ENCODE peak calls at places on chromosome 16, in five cellular contexts. N is RWPE2, O is lower lobe of right lung, V is adrenal gland, I is tibial artery. L is an unnamed sample.

GRCh38 chr16:12318661-12319463 is 342.3 kb downstream of the SNX29 start:
- DNase-seq in V (no peak), N (no peak), I (no peak), O (no peak), L (no peak)

GRCh38 chr16:86798247-86799041 is 220.1 kb downstream of the FOXL1 start:
- DNase-seq in I (no peak), V (no peak), O (no peak), N (no peak), L (no peak)

GRCh38 chr16:84161011-84161410 is 15.9 kb downstream of the DNAAF1 start:
- DNase-seq in O (no peak), N (no peak), V (no peak), I (peak), L (no peak)

GRCh38 chr16:68778551-68779231 is 41.6 kb downstream of the CDH1 start:
- DNase-seq in I (no peak), V (no peak), N (no peak), O (no peak), L (no peak)

GRCh38 chr16:25817295-25817694 is 125.5 kb downstream of the HS3ST4 start:
- DNase-seq in I (no peak), V (no peak), O (no peak), N (no peak), L (no peak)

GRCh38 chr16:7992616-7993015 is 597.7 kb downstream of the TMEM114 start:
- DNase-seq in O (no peak), V (no peak), I (no peak), N (no peak), L (no peak)

GRCh38 chr16:66478733-66479511 is 51.8 kb downstream of the BEAN1 start:
- DNase-seq in V (peak), I (peak), N (peak), O (peak), L (peak)

GRCh38 chr16:48215738-48216137 is 28.4 kb upstream of the LONP2 start:
- DNase-seq in N (no peak), O (no peak), I (no peak), V (no peak), L (no peak)

GRCh38 chr16:24246911-24247607 is 9.1 kb upstream of the CACNG3 start:
- DNase-seq in O (no peak), V (no peak), I (no peak), N (no peak), L (no peak)

GRCh38 chr16:3787924-3788661 is 70.8 kb upstream of the TRAP1 start:
- DNase-seq in V (no peak), N (no peak), I (no peak), O (no peak), L (no peak)

GRCh38 chr16:85366031-85366763 is 246.9 kb upstream of the GSE1 start:
- DNase-seq in V (no peak), N (no peak), I (no peak), O (no peak), L (no peak)

GRCh38 chr16:27677300-27677699 is 127.4 kb downstream of the KATNIP start:
- DNase-seq in O (no peak), N (no peak), V (no peak), I (no peak), L (no peak)

GRCh38 chr16:17277981-17278381 is 192.8 kb downstream of the XYLT1 start:
- DNase-seq in I (no peak), N (no peak), O (no peak), V (peak), L (no peak)

GRCh38 chr16:65075877-65076276 is 46.0 kb downstream of the CDH11 start:
- DNase-seq in I (no peak), V (no peak), O (no peak), N (no peak), L (no peak)

GRCh38 chr16:54286067-54286329 is 589 bp downstream of the IRX3 start:
- DNase-seq in O (no peak), N (no peak), V (no peak), I (no peak), L (no peak)

GRCh38 chr16:84120023-84120422 is 3.3 kb upstream of the MBTPS1 start:
- DNase-seq in O (no peak), N (no peak), V (no peak), I (no peak), L (no peak)

GRCh38 chr16:86018487-86018886 is 119.5 kb downstream of the IRF8 start:
- DNase-seq in N (peak), I (peak), V (peak), O (peak), L (no peak)

GRCh38 chr16:19980866-19981265 is 92.8 kb downstream of the GPR139 start:
- DNase-seq in N (no peak), V (no peak), I (no peak), O (no peak), L (no peak)

GRCh38 chr16:70460737-70461261 is 6.4 kb downstream of the FCSK start:
- DNase-seq in O (no peak), N (no peak), V (no peak), I (no peak), L (peak)

GRCh38 chr16:86044241-86044671 is 145.3 kb downstream of the IRF8 start:
- DNase-seq in O (no peak), N (peak), I (no peak), V (peak), L (no peak)

GRCh38 chr16:49596119-49596518 is 222.5 kb downstream of the C16orf78 start:
- DNase-seq in O (no peak), I (peak), N (no peak), V (no peak), L (no peak)

GRCh38 chr16:53911506-53911905 is 207.6 kb downstream of the FTO start:
- DNase-seq in I (no peak), N (no peak), V (no peak), O (no peak), L (no peak)

GRCh38 chr16:1749152-1750117 is 21.9 kb downstream of the NME3 start:
- DNase-seq in V (no peak), N (no peak), O (no peak), I (no peak), L (no peak)

GRCh38 chr16:66701061-66701460 is 4.5 kb upstream of the CMTM4 start:
- DNase-seq in O (no peak), V (no peak), I (no peak), N (no peak), L (no peak)

GRCh38 chr16:80027007-80027965 is 426.7 kb upstream of the MAF start:
- DNase-seq in N (peak), O (peak), V (peak), I (peak), L (peak)

GRCh38 chr16:70705056-70705455 is 19.2 kb upstream of the MTSS2 start:
- DNase-seq in O (no peak), V (no peak), I (peak), N (no peak), L (no peak)

GRCh38 chr16:85274924-85275323 is 162.7 kb upstream of the CIBAR2 start:
- DNase-seq in O (no peak), I (no peak), V (no peak), N (no peak), L (no peak)

GRCh38 chr16:50887500-50887899 is 145.6 kb downstream of the CYLD start:
- DNase-seq in N (no peak), I (no peak), V (no peak), O (no peak), L (no peak)

DNA sequence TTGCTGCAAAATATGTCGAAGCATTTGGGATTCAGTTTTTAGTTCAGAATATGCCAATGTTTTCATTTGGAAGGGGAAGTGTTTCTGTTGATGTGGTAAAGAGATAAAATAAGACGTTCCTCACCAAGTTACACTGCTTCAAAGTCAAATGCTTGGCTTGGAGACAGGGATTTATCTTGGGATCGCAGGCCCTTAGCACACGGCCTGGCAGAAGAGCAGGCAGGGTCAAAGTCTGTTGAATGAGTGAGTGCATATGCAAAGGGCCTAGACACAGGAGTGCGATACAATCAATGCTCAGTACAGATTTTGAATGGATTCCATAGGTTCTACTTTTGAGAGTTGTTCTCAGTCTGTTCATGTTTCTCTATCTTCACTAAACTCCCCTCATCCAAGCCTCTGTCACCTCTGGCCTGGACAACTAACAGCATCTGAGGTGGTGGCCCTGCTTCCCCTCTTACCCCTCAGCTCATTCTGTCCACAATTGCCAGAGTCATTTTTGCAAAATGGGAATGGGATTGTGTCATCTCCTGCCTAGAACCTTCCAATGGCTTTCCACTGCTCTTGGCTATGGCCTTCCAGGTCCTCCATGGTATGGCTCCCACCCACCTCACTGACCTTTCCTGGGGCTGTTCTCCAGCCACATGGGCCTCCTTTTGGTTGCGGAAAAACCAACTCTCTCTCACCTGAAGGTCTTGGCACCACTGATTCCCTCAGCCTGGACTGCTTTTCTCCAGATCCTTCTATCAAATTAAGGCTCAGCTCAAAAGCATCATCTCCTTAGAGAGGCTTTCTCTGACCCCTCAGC is 3.2 kb downstream of the DEXI start:
- DNase-seq in I (no peak), N (no peak), V (no peak), O (no peak), L (no peak)
- H3K4me3 ChIP-seq in I (peak), N (no peak), V (no peak), O (peak), L (peak)

DNA sequence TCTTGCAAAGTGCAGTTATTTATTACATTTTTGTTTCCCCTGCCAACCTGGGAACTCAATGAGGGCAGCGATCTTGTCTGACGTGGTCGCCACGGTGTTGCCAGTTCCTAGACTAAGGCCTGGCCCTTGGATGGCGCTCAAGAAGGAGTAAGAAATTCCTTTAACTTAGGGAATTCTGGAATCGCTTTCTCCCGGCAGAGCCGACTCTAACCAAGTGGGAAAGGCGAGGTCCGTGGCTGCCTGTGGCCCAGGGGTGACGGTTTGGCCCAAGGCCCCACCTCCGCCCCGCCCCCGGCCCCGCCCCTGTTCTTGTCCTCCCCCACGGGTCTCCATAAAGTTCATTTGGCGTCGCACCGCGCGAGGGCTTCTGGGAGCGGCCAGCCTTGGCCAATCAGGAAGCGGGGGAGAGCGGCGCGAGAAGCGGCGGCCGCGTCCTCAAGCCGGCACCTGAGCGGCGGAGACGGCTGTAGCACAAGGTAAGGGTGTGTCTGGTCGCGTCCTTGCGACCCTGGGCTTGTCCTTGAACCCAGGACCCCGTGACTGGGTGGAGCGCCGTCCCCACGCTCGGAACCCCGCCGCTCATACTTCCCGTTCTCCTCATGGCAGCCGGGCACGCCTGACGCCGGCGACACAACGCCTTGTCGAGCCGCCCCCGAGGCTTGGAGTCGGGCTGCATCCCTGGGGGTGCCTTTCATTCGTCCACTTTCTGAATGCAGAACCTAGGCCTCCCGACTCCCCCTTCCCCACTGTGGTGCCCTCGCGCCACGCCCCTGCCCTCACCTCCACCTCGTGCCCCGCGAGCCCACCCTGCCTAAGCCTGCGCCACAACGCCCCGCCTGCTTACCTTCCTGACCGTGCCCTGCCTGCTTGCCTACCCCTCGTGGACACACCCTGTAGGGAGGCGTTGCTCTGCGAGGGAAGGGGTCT is at the start of gene NUP93:
- DNase-seq in N (peak), V (peak), O (peak), I (peak), L (peak)
- TF ChIP-seq CTCF in N (no peak), V (no peak), O (peak), I (no peak), L (no peak)

DNA sequence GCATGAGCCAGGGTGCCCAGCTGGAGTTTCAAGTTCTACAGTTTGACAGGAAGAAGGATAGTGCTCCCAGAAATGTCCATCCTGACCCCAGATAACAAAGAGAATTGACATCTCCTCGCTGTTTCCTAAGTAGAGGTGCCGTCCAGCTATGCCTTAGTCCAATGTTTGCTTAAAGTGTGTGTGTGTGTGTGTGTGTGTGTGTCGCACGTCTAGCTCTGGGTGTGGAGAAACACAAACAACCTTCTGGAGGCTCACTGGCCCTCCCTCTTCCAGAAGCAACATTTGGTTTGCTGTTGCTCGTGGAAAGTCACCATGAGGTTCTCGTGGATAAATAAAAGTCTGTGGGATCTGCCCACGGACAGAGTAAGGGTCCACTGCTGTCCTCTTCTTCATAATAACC is 22.1 kb downstream of the EMP2 start:
- DNase-seq in I (peak), V (no peak), O (no peak), N (no peak), L (no peak)
- H3K4me3 ChIP-seq in I (peak), V (no peak), O (peak), N (no peak), L (peak)

DNA sequence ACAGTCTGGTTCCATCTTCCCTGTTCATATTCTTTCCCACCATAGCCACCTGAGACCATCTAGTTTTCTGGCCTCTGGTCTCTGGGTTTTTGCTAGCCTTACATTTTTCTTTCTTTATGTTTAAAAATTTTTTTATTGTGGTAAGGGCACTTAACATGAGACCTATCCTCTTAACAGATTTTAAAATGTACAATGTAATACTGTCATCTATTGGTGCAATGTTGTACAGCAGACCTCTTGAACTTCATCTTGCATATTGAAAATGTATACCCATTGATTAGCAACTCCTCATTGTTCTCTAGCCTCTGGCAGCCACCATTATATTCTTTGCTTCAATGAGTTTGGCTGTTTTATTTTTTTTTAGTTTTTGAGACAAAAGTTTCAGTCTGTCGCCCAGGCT is 39.2 kb downstream of the ITGAM start:
- DNase-seq in O (no peak), I (no peak), N (no peak), V (no peak), L (no peak)
- TF ChIP-seq CTCF in O (no peak), I (no peak), N (peak), V (no peak), L (no peak)

GRCh38 chr16:2776500-2777139 is 460 bp downstream of the ELOB start:
- DNase-seq in N (peak), V (peak), O (peak), I (no peak), L (no peak)

GRCh38 chr16:2777231-2777902 is at the start of gene ELOB:
- DNase-seq in V (peak), O (peak), N (peak), I (peak), L (peak)

GRCh38 chr16:2779978-2780898 is 3.2 kb upstream of the ELOB start:
- DNase-seq in N (peak), V (no peak), I (peak), O (no peak), L (no peak)

GRCh38 chr16:2779151-2779920 is 2.3 kb upstream of the ELOB start:
- DNase-seq in I (peak), O (no peak), V (no peak), N (peak), L (no peak)

DNA sequence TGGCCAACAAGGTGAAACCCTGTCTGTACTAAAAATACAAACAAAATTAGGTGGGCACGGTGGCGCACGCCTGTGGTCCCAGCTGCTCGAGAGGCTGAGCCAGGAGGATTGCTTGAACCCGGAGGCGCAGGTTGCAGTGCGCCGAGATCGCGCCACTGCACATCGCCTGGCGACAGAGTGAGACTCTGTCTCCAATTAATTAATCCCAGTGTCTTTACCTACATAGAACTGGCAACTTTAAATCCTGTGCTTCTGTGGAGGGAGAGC is 1.5 kb upstream of the ELOB start:
- DNase-seq in V (no peak), O (no peak), I (no peak), N (no peak), L (no peak)
- H3K4me3 ChIP-seq in V (no peak), O (peak), I (peak), N (no peak), L (peak)

GRCh38 chr16:28826141-28826540 is 3.3 kb downstream of the ATXN2L start:
- DNase-seq in I (no peak), O (no peak), V (no peak), N (no peak), L (no peak)
- TF ChIP-seq CTCF in I (no peak), O (no peak), V (no peak), N (peak), L (no peak)

DNA sequence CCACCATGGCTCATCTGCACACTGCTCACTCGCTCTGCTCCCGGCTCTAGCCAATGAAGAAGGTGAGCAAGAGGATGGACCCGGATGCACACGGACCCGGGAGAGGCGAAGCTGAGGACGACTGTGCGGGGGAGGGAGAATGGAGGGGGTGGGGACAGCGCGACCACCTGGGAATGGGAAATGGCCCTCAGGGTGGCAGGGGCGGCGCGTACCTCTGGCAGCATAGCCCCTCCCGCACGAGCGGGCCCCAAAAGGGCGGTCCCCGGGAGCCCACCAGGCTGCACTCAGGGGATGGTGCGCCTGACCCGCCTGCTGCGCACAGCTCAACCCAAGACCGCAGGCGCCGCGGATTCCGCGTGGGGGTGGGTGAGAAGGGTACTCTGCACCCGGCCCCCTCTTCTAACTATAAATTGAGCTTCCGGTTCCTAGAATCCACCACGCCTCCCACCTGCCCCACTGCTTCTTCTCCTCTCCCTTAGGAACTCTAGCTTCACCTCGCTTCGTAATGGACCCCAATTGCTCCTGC is 6.1 kb downstream of the MT1H start:
- DNase-seq in V (no peak), I (no peak), N (no peak), O (no peak), L (no peak)
- H3K4me3 ChIP-seq in V (no peak), I (peak), N (no peak), O (peak), L (no peak)